ENCODE peak calls at places on chromosomes 4 and X, in ten cellular contexts. Q is MM.1S, R is tibial nerve, E is GM12878, S is H1, X is RWPE1, C is right lobe of liver, M is Panc1, P is uterus, Y is substantia nigra. K is an unnamed sample.

GRCh38 chrX:134171661-134172587 is 65.1 kb upstream of the CCDC160 start:
- DNase-seq in E (no peak), R (peak), X (peak), M (no peak), Q (no peak), Y (peak), S (no peak), P (no peak), C (no peak), K (no peak)

GRCh38 chrX:77160301-77160700 is 286.9 kb upstream of the FGF16 start:
- DNase-seq in R (no peak), M (no peak), Q (no peak), S (peak), P (no peak), Y (no peak), C (no peak), X (no peak), E (no peak), K (no peak)

GRCh38 chr4:15882675-15883086 is 55.9 kb downstream of the FGFBP1 start:
- DNase-seq in C (peak), R (no peak), X (peak), S (peak), Y (no peak), Q (peak), M (peak), E (peak), P (peak), K (peak)

GRCh38 chrX:151082077-151082948 is 94.1 kb upstream of the GPR50 start:
- DNase-seq in X (peak), Q (peak), M (peak), E (no peak), C (peak), S (peak), P (peak), Y (peak), R (peak), K (peak)

GRCh38 chr4:102791318-102791835 is 30.6 kb upstream of the MANBA start:
- DNase-seq in E (no peak), S (no peak), R (no peak), P (no peak), X (no peak), C (no peak), Q (no peak), Y (no peak), M (no peak), K (no peak)

GRCh38 chrX:80335062-80335830 is 85.0 kb upstream of the TENT5D start:
- DNase-seq in R (peak), S (peak), E (no peak), M (no peak), X (no peak), P (peak), C (peak), Y (no peak), Q (no peak), K (no peak)

GRCh38 chrX:30851459-30851858 is 37.6 kb downstream of the TAB3 start:
- DNase-seq in M (no peak), C (no peak), P (no peak), S (no peak), Q (no peak), E (no peak), R (no peak), X (no peak), Y (no peak), K (no peak)

GRCh38 chr4:168884251-168885124 is 125.6 kb downstream of the CBR4 start:
- DNase-seq in E (no peak), S (no peak), C (no peak), Q (no peak), X (no peak), M (no peak), P (no peak), Y (no peak), R (no peak), K (no peak)

GRCh38 chrX:13398073-13398823 is 78.4 kb upstream of the ATXN3L start:
- DNase-seq in X (peak), C (no peak), R (no peak), P (peak), S (no peak), Q (no peak), E (no peak), Y (no peak), M (peak), K (no peak)

GRCh38 chr4:127622923-127623754 is 9.6 kb upstream of the INTU start:
- DNase-seq in E (no peak), X (peak), C (no peak), Y (peak), P (no peak), Q (no peak), R (no peak), M (no peak), S (peak), K (no peak)

GRCh38 chrX:146278381-146278780 is 460.8 kb downstream of the SLITRK2 start:
- DNase-seq in C (peak), M (no peak), P (no peak), E (no peak), Y (no peak), X (no peak), R (no peak), S (no peak), Q (peak), K (no peak)

GRCh38 chr4:40283968-40284367 is 51.2 kb upstream of the CHRNA9 start:
- DNase-seq in Y (no peak), E (no peak), C (no peak), P (no peak), R (no peak), S (no peak), Q (no peak), X (peak), M (no peak), K (no peak)

GRCh38 chrX:124093222-124093621 is 131.7 kb downstream of the STAG2 start:
- DNase-seq in M (no peak), S (no peak), R (no peak), Y (no peak), P (no peak), E (no peak), X (no peak), Q (no peak), C (no peak), K (no peak)

GRCh38 chr4:173357939-173358338 is 12.8 kb upstream of the SAP30 start:
- DNase-seq in C (no peak), R (no peak), S (no peak), E (no peak), Q (no peak), M (no peak), X (no peak), P (no peak), Y (no peak), K (no peak)

GRCh38 chr4:25177147-25177546 is 16.9 kb upstream of the SEPSECS start:
- DNase-seq in M (no peak), S (no peak), E (no peak), C (no peak), X (no peak), Y (no peak), R (no peak), P (no peak), Q (no peak), K (no peak)

GRCh38 chr4:137421796-137422195 is 110.5 kb downstream of the PCDH18 start:
- DNase-seq in P (no peak), X (no peak), R (no peak), Q (no peak), E (no peak), S (no peak), M (no peak), C (no peak), Y (no peak), K (no peak)

GRCh38 chr4:181863846-181864245 is 379.4 kb upstream of the TENM3 start:
- DNase-seq in M (no peak), R (no peak), P (no peak), X (no peak), S (no peak), Q (no peak), C (no peak), Y (no peak), E (no peak), K (no peak)

GRCh38 chr4:97370581-97370980 is 772.7 kb downstream of the STPG2 start:
- DNase-seq in P (no peak), X (no peak), Y (no peak), M (no peak), E (no peak), C (no peak), R (no peak), S (no peak), Q (no peak), K (no peak)

GRCh38 chr4:40507977-40508376 is 121.7 kb downstream of the RBM47 start:
- DNase-seq in C (no peak), X (no peak), E (no peak), R (no peak), Q (no peak), S (no peak), P (no peak), Y (no peak), M (no peak), K (no peak)

GRCh38 chrX:22666441-22666840 is 333.3 kb upstream of the DDX53 start:
- DNase-seq in X (no peak), Y (peak), Q (no peak), R (no peak), M (no peak), S (peak), P (no peak), C (no peak), E (no peak), K (no peak)

GRCh38 chrX:84168095-84168494 is 19.9 kb downstream of the RPS6KA6 start:
- DNase-seq in S (no peak), X (no peak), Q (no peak), P (no peak), M (peak), Y (no peak), C (no peak), E (no peak), R (no peak), K (no peak)

GRCh38 chrX:41377624-41378023 is 43.7 kb downstream of the DDX3X start:
- DNase-seq in Q (no peak), Y (no peak), P (no peak), R (no peak), X (no peak), C (no peak), M (no peak), E (no peak), S (no peak), K (no peak)

GRCh38 chr4:150859435-150859834 is 155.6 kb downstream of the LRBA start:
- DNase-seq in Q (no peak), E (no peak), P (no peak), R (no peak), S (no peak), M (no peak), Y (no peak), X (no peak), C (no peak), K (no peak)

GRCh38 chr4:14025093-14025492 is 397.6 kb upstream of the BOD1L1 start:
- DNase-seq in E (no peak), Y (no peak), R (no peak), X (no peak), M (no peak), P (no peak), S (no peak), C (no peak), Q (no peak), K (no peak)

GRCh38 chr4:541271-541670 is 34.8 kb downstream of the TMEM271 start:
- DNase-seq in C (no peak), S (no peak), M (no peak), P (no peak), X (no peak), Q (no peak), E (no peak), R (no peak), Y (no peak), K (no peak)

GRCh38 chr4:25970691-25971427 is 56.8 kb downstream of the SMIM20 start:
- DNase-seq in M (no peak), P (no peak), C (no peak), E (no peak), X (no peak), R (no peak), Q (no peak), Y (no peak), S (no peak), K (no peak)

GRCh38 chr4:150769845-150770244 is 187.9 kb downstream of the MAB21L2 start:
- DNase-seq in C (no peak), M (no peak), Q (no peak), E (no peak), Y (no peak), S (no peak), X (peak), R (no peak), P (no peak), K (no peak)

GRCh38 chrX:88560673-88561330 is 186.2 kb upstream of the CPXCR1 start:
- DNase-seq in Y (no peak), E (no peak), X (no peak), M (no peak), C (peak), R (no peak), Q (no peak), P (no peak), S (no peak), K (no peak)
- H3K27ac ChIP-seq in Y (peak), E (no peak), X (no peak), M (no peak), C (peak), R (no peak), Q (no peak), P (no peak), S (no peak), K (peak)

GRCh38 chrX:82649645-82650044 is 858.4 kb upstream of the POU3F4 start:
- DNase-seq in M (no peak), X (no peak), Y (no peak), S (no peak), E (no peak), P (no peak), C (no peak), Q (no peak), R (no peak), K (no peak)

DNA sequence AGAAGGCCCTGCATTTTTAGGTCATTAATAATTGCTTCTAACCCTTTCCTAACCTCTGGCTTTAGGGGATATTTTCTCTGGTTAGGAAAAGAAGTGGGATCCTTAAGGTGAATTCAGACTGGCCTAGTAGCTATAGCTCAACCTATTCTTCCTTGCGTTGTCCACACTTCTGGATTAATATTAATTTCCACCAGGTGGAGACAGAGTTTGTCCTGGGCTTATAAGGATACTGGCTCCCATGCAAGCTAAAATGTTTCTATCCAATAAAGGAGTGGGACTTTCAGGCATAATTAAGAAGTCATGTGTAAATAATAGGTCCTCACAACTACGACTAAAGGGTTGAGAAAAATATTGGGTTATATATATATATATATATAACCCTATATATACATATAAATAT is 860.0 kb upstream of the POU3F4 start:
- DNase-seq in Y (no peak), M (no peak), S (no peak), R (no peak), P (no peak), Q (no peak), X (peak), C (no peak), E (no peak), K (no peak)
- H3K27ac ChIP-seq in Y (no peak), M (no peak), S (no peak), R (no peak), P (no peak), Q (no peak), X (no peak), C (no peak), E (no peak), K (no peak)

DNA sequence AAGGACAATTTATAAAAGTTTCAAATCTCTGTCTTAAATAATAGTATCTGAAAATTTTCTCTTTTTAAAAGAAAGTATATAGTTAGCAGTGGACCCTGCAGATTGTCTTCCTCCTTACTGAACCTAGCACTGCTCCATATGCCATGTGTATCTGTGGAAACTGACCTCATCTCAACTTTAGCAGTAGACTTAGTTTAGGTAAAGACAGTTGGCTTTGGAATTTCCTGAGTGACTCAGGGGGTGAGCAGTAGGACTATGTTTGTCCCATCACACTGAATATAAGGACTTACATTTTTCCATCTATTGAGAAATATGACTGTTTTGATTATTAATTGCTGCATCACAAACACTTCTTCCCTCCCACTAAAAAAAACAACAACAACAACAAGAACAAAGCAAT is 1658.1 kb downstream of the STIM2 start:
- DNase-seq in P (no peak), S (no peak), X (no peak), R (no peak), M (no peak), E (no peak), C (no peak), Y (no peak), Q (no peak), K (no peak)
- H3K27ac ChIP-seq in P (no peak), S (no peak), X (no peak), R (no peak), M (no peak), E (no peak), C (no peak), Y (no peak), Q (no peak), K (no peak)

GRCh38 chrX:65696613-65697012 is 29.2 kb downstream of the MSN start:
- DNase-seq in M (no peak), Q (peak), P (no peak), R (no peak), S (no peak), X (no peak), Y (no peak), C (no peak), E (no peak), K (no peak)

GRCh38 chrX:65697915-65698796 is 30.7 kb downstream of the MSN start:
- DNase-seq in X (no peak), P (no peak), R (peak), E (peak), M (no peak), C (peak), Q (peak), Y (no peak), S (no peak), K (no peak)

GRCh38 chrX:65695849-65696248 is 28.4 kb downstream of the MSN start:
- DNase-seq in X (no peak), Y (no peak), Q (no peak), M (no peak), P (no peak), R (no peak), E (no peak), C (no peak), S (no peak), K (no peak)

GRCh38 chrX:65702956-65703355 is 35.5 kb downstream of the MSN start:
- DNase-seq in C (no peak), M (no peak), P (no peak), Y (no peak), X (no peak), R (no peak), Q (no peak), E (no peak), S (no peak), K (no peak)

GRCh38 chrX:65697173-65697572 is 29.7 kb downstream of the MSN start:
- DNase-seq in Q (no peak), Y (no peak), P (no peak), E (no peak), C (no peak), R (no peak), X (no peak), S (no peak), M (no peak), K (no peak)
- H3K27ac ChIP-seq in Q (peak), Y (no peak), P (peak), E (peak), C (peak), R (peak), X (no peak), S (no peak), M (no peak), K (no peak)

K was measured in dorsolateral prefrontal cortex.